ENCODE peak calls at places on chromosomes 2 and 18, in four cellular contexts. One of them, this sample, is unnamed. For H4K20me1 and H3K4me1, the result is how much of the 10 kb centered on the place peaks cover.

GRCh38 chr2:212893216-212893615 is 258.2 kb downstream of the IKZF2 start:
- DNase-seq in keratinocyte: no peak
- DNase-seq in GM23248: no peak
- DNase-seq in MM.1S: no peak
- DNase-seq in this sample: no peak

GRCh38 chr2:72712304-72712703 is 113.5 kb downstream of the EXOC6B start:
- DNase-seq in MM.1S: no peak
- DNase-seq in keratinocyte: no peak
- DNase-seq in GM23248: no peak
- DNase-seq in this sample: no peak

GRCh38 chr2:15112216-15112615 is 448.9 kb downstream of the NBAS start:
- DNase-seq in GM23248: peak
- DNase-seq in keratinocyte: no peak
- DNase-seq in MM.1S: no peak
- DNase-seq in this sample: no peak

GRCh38 chr18:51077217-51077616 is 47.2 kb downstream of the SMAD4 start:
- DNase-seq in GM23248: peak
- DNase-seq in keratinocyte: no peak
- DNase-seq in MM.1S: no peak
- DNase-seq in this sample: no peak

GRCh38 chr2:172836386-172837200 is 100.9 kb downstream of the RAPGEF4 start:
- DNase-seq in MM.1S: no peak
- DNase-seq in keratinocyte: peak
- DNase-seq in GM23248: peak
- DNase-seq in this sample: peak

GRCh38 chr2:207241198-207241597 is 75.5 kb upstream of the KLF7 start:
- DNase-seq in MM.1S: no peak
- DNase-seq in keratinocyte: no peak
- DNase-seq in GM23248: peak
- DNase-seq in this sample: no peak

GRCh38 chr2:43542285-43542933 is 53.4 kb downstream of the THADA start:
- DNase-seq in GM23248: peak
- DNase-seq in MM.1S: peak
- DNase-seq in keratinocyte: no peak
- DNase-seq in this sample: no peak

GRCh38 chr2:240424341-240425235 is 10.9 kb upstream of the GPC1 start:
- DNase-seq in MM.1S: no peak
- DNase-seq in keratinocyte: no peak
- DNase-seq in GM23248: no peak
- DNase-seq in this sample: no peak

GRCh38 chr2:96342085-96342484 is 6.5 kb downstream of the NCAPH start:
- DNase-seq in keratinocyte: no peak
- DNase-seq in GM23248: peak
- DNase-seq in MM.1S: no peak
- DNase-seq in this sample: peak

GRCh38 chr2:8692783-8693768 is 11.2 kb downstream of the ID2 start:
- DNase-seq in MM.1S: no peak
- DNase-seq in keratinocyte: no peak
- DNase-seq in GM23248: no peak
- DNase-seq in this sample: peak

GRCh38 chr2:43220982-43221659 is 5.3 kb downstream of the ZFP36L2 start:
- DNase-seq in GM23248: peak
- DNase-seq in keratinocyte: no peak
- DNase-seq in MM.1S: peak
- DNase-seq in this sample: no peak

GRCh38 chr2:68363731-68364130 is 1.4 kb upstream of the PLEK start:
- DNase-seq in MM.1S: no peak
- DNase-seq in keratinocyte: no peak
- DNase-seq in GM23248: no peak
- DNase-seq in this sample: no peak

GRCh38 chr2:219598308-219599078 is 836 bp downstream of the STK11IP start:
- DNase-seq in MM.1S: no peak
- DNase-seq in keratinocyte: no peak
- DNase-seq in GM23248: peak
- DNase-seq in this sample: no peak

GRCh38 chr2:235312571-235312970 is 181.3 kb upstream of the AGAP1 start:
- DNase-seq in GM23248: no peak
- DNase-seq in MM.1S: peak
- DNase-seq in keratinocyte: no peak
- DNase-seq in this sample: peak

GRCh38 chr18:51074605-51075004 is 44.6 kb downstream of the SMAD4 start:
- DNase-seq in GM23248: no peak
- DNase-seq in keratinocyte: no peak
- DNase-seq in MM.1S: no peak
- DNase-seq in this sample: no peak

GRCh38 chr2:217948897-217949296 is 53.9 kb downstream of the TNS1 start:
- DNase-seq in GM23248: no peak
- DNase-seq in MM.1S: no peak
- DNase-seq in keratinocyte: no peak
- DNase-seq in this sample: no peak

GRCh38 chr2:220076734-220077133 is 449.3 kb downstream of the SLC4A3 start:
- DNase-seq in MM.1S: no peak
- DNase-seq in GM23248: peak
- DNase-seq in keratinocyte: no peak
- DNase-seq in this sample: no peak

GRCh38 chr2:163077241-163077640 is 238.7 kb upstream of the KCNH7 start:
- DNase-seq in MM.1S: no peak
- DNase-seq in GM23248: no peak
- DNase-seq in keratinocyte: no peak
- DNase-seq in this sample: no peak

GRCh38 chr2:165466386-165466785 is 3.1 kb upstream of the CSRNP3 start:
- DNase-seq in keratinocyte: no peak
- DNase-seq in GM23248: no peak
- DNase-seq in MM.1S: no peak
- DNase-seq in this sample: no peak

GRCh38 chr2:182372661-182373060 is 54.2 kb downstream of the PDE1A start:
- DNase-seq in GM23248: peak
- DNase-seq in MM.1S: no peak
- DNase-seq in keratinocyte: peak
- DNase-seq in this sample: peak

GRCh38 chr2:237722616-237723015 is 76.0 kb upstream of the RBM44 start:
- DNase-seq in keratinocyte: no peak
- DNase-seq in GM23248: no peak
- DNase-seq in MM.1S: no peak
- DNase-seq in this sample: no peak

GRCh38 chr18:27921392-27921791 is 255.5 kb downstream of the CDH2 start:
- DNase-seq in keratinocyte: no peak
- DNase-seq in GM23248: no peak
- DNase-seq in MM.1S: no peak
- DNase-seq in this sample: no peak

GRCh38 chr2:127523269-127523930 is 2.9 kb downstream of the IWS1 start:
- DNase-seq in keratinocyte: no peak
- DNase-seq in GM23248: no peak
- DNase-seq in MM.1S: no peak
- DNase-seq in this sample: no peak
- H3K4me3 ChIP-seq in keratinocyte: no peak
- H3K4me3 ChIP-seq in GM23248: no peak
- H3K4me3 ChIP-seq in MM.1S: no peak
- H3K4me3 ChIP-seq in this sample: no peak

GRCh38 chr2:128091691-128092050 is 671 bp downstream of the UGGT1 start:
- DNase-seq in GM23248: peak
- DNase-seq in keratinocyte: no peak
- DNase-seq in MM.1S: peak
- DNase-seq in this sample: peak

GRCh38 chr2:128092656-128093055 is 1.7 kb downstream of the UGGT1 start:
- DNase-seq in GM23248: no peak
- DNase-seq in MM.1S: no peak
- DNase-seq in keratinocyte: no peak
- DNase-seq in this sample: no peak

GRCh38 chr2:128090909-128091690 is at the start of gene UGGT1:
- DNase-seq in GM23248: peak
- DNase-seq in MM.1S: peak
- DNase-seq in keratinocyte: peak
- DNase-seq in this sample: peak

GRCh38 chr2:128093762-128094161 is 2.8 kb downstream of the UGGT1 start:
- DNase-seq in keratinocyte: no peak
- DNase-seq in MM.1S: no peak
- DNase-seq in GM23248: no peak
- DNase-seq in this sample: no peak

DNA sequence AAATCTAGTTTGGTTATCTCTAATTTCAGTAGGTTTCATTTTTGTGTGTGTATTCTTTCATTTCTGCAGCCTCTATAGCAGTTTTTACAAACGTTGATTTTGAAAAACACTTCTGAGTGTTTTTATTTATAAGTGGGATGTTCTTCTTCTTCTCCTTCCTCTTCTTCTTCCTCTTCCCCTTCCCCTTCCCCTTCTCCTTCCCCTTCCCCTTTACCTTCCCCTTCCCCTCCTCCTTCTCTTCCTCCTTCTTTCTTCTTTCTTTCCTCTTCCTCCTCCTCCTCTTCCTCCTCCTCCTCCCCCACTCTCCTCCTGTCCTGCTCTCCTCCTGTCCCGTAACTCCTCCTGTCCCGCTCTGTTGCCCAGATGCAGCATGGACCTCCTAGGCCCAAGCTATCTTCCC is 4.2 kb downstream of the UGGT1 start:
- DNase-seq in keratinocyte: no peak
- DNase-seq in GM23248: no peak
- DNase-seq in MM.1S: no peak
- DNase-seq in this sample: no peak
- H4K20me1 ChIP-seq in keratinocyte: under half
- H4K20me1 ChIP-seq in GM23248: under half
- H4K20me1 ChIP-seq in MM.1S: under half
- H4K20me1 ChIP-seq in this sample: under half

GRCh38 chr2:16279641-16280040 is 339.3 kb downstream of the MYCN start:
- DNase-seq in MM.1S: no peak
- DNase-seq in keratinocyte: no peak
- DNase-seq in GM23248: no peak
- DNase-seq in this sample: no peak

GRCh38 chr2:16278421-16279200 is 338.3 kb downstream of the MYCN start:
- DNase-seq in GM23248: no peak
- DNase-seq in keratinocyte: no peak
- DNase-seq in MM.1S: no peak
- DNase-seq in this sample: no peak

GRCh38 chr2:16277117-16277516 is 336.8 kb downstream of the MYCN start:
- DNase-seq in GM23248: no peak
- DNase-seq in MM.1S: no peak
- DNase-seq in keratinocyte: no peak
- DNase-seq in this sample: no peak

GRCh38 chr2:16280081-16280480 is 339.7 kb downstream of the MYCN start:
- DNase-seq in MM.1S: no peak
- DNase-seq in keratinocyte: no peak
- DNase-seq in GM23248: no peak
- DNase-seq in this sample: no peak

DNA sequence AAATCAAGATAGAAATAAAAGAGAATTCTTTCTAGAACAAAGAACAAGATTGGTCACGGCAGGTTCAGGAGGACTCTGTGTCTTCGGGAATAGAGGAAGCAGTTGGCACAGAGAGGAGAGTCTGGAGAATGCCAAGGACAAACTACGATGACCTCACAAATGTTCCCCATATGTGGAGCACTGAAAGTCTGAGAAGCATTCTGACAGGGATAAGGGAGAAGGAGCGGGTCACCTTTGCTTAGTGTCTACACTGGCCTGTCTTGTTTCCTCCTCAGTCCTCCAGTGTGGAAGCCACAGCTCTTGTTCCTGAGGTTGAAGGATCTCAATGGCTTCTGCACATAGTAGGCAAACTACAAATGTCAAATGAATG is 338.8 kb downstream of the MYCN start:
- DNase-seq in GM23248: no peak
- DNase-seq in keratinocyte: no peak
- DNase-seq in MM.1S: no peak
- DNase-seq in this sample: no peak
- H3K4me1 ChIP-seq in GM23248: under half
- H3K4me1 ChIP-seq in keratinocyte: under half
- H3K4me1 ChIP-seq in MM.1S: under half
- H3K4me1 ChIP-seq in this sample: under half

GRCh38 chr2:241844066-241844728 is 14.5 kb downstream of the PDCD1 start:
- DNase-seq in GM23248: peak
- DNase-seq in keratinocyte: no peak
- DNase-seq in MM.1S: peak
- DNase-seq in this sample: no peak
- H3K4me3 ChIP-seq in GM23248: peak
- H3K4me3 ChIP-seq in keratinocyte: peak
- H3K4me3 ChIP-seq in MM.1S: no peak
- H3K4me3 ChIP-seq in this sample: no peak

DNA sequence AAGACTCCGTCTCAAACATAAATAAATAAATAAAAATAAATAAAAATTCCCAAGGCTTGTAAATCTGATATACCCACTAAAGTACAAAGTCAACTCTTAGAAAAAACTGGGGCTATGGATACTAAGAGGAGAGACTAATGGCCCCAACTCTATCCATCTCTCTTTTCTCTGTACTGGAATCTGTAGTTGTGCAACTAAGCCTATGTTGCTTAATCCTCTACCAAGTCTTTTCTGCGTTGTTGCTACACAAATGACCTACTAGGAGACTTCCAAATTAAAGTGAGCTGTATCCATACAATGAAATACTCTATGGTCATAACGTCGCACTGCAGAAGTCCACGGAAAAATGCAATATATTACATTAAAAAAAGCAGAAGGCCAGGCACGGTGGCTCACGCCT is 8.1 kb downstream of the MRPS5 start:
- DNase-seq in keratinocyte: no peak
- DNase-seq in GM23248: no peak
- DNase-seq in MM.1S: no peak
- DNase-seq in this sample: no peak
- H4K20me1 ChIP-seq in keratinocyte: under half
- H4K20me1 ChIP-seq in GM23248: under half
- H4K20me1 ChIP-seq in MM.1S: under half
- H4K20me1 ChIP-seq in this sample: under half

DNA sequence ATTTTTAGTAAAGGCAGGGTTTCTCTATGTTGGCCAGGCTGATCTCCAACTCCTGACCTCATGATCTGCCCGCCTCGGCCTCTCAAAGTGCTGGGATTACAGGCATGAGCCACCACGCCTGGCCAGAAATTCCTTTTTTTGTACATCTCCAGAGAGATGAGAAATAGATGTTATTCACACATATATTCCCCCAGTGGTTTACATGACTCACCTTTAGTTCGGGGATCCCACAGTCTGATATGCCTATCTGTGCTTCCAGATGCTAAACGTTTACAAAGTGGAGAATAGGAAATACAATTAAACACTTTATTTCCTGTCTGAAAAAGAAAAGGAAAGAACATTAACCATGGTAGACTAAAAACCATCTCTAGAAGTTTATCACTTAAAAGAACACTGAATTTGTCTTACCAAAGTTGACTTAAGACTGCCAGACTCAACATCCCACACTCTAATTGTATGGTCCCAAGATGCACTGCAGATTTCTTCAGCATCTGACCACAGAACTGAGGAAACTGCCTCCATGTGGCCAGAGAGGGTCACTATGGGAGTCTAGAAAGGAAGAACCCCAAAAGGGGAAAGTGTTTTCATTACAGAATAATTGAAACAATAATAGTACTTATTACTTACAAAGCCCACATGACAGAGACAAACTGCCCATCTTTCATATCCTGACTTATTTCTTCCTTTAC is 12.6 kb upstream of the ICA1L start:
- DNase-seq in MM.1S: no peak
- DNase-seq in keratinocyte: no peak
- DNase-seq in GM23248: peak
- DNase-seq in this sample: no peak
- H3K4me1 ChIP-seq in MM.1S: under half
- H3K4me1 ChIP-seq in keratinocyte: under half
- H3K4me1 ChIP-seq in GM23248: under half
- H3K4me1 ChIP-seq in this sample: under half

GRCh38 chr2:176139170-176139611 is 9.7 kb downstream of the HOXD8 start:
- DNase-seq in MM.1S: no peak
- DNase-seq in keratinocyte: no peak
- DNase-seq in GM23248: peak
- DNase-seq in this sample: no peak
- H3K4me3 ChIP-seq in MM.1S: no peak
- H3K4me3 ChIP-seq in keratinocyte: no peak
- H3K4me3 ChIP-seq in GM23248: peak
- H3K4me3 ChIP-seq in this sample: no peak